ENCODE peak calls at places on chromosomes 12 and 14, in four cellular contexts. X is IMR-90, Y is mesenchymal stem cell, Q is H9. F is an unnamed sample. For H3K4me1, the result is how much of the 10 kb centered on the place peaks cover.

GRCh38 chr12:7709969-7710368 is 1.3 kb upstream of the DPPA3 start:
- DNase-seq in X (no peak), Q (no peak), Y (no peak), F (no peak)

GRCh38 chr12:100733817-100734593 is 60.6 kb upstream of the ANO4 start:
- DNase-seq in X (peak), Q (no peak), Y (peak), F (no peak)

GRCh38 chr14:88844980-88845491 is 20.6 kb downstream of the TTC8 start:
- DNase-seq in X (no peak), Q (no peak), Y (no peak), F (no peak)

GRCh38 chr12:15688202-15688736 is 100.9 kb downstream of the EPS8 start:
- DNase-seq in Y (no peak), X (no peak), Q (peak), F (no peak)

GRCh38 chr14:52068741-52069616 is at the start of gene NID2:
- DNase-seq in Y (peak), X (peak), Q (peak), F (peak)

GRCh38 chr12:104790296-104791125 is 167.6 kb downstream of the SLC41A2 start:
- DNase-seq in Y (peak), X (peak), Q (peak), F (peak)

GRCh38 chr14:93114713-93115068 is 1.0 kb downstream of the ITPK1 start:
- DNase-seq in Q (no peak), Y (no peak), X (no peak), F (peak)

GRCh38 chr12:12081836-12082497 is 11.2 kb downstream of the BCL2L14 start:
- DNase-seq in Q (peak), X (peak), Y (peak), F (peak)

GRCh38 chr14:85316701-85317100 is 213.2 kb upstream of the FLRT2 start:
- DNase-seq in X (peak), Y (peak), Q (no peak), F (no peak)

GRCh38 chr12:54330442-54330841 is 5.5 kb downstream of the COPZ1 start:
- DNase-seq in Y (no peak), Q (no peak), X (no peak), F (no peak)

GRCh38 chr14:53496668-53497067 is 343.5 kb upstream of the DDHD1 start:
- DNase-seq in Q (no peak), Y (no peak), X (no peak), F (no peak)

GRCh38 chr14:68762944-68763831 is 29.7 kb downstream of the ZFP36L1 start:
- DNase-seq in X (peak), Y (no peak), Q (peak), F (peak)

GRCh38 chr14:75657331-75657730 is 3.3 kb downstream of the ERG28 start:
- DNase-seq in Y (no peak), X (no peak), Q (no peak), F (no peak)

GRCh38 chr14:104239185-104239775 is 100.9 kb downstream of the KIF26A start:
- DNase-seq in Q (no peak), X (no peak), Y (no peak), F (no peak)

GRCh38 chr14:24483604-24484252 is 24.3 kb downstream of the CMA1 start:
- DNase-seq in Y (peak), Q (no peak), X (peak), F (no peak)

GRCh38 chr12:116346222-116346621 is 68.7 kb upstream of the MED13L start:
- DNase-seq in Y (peak), Q (no peak), X (no peak), F (peak)

GRCh38 chr12:42421844-42422779 is 96.1 kb downstream of the PPHLN1 start:
- DNase-seq in Q (no peak), Y (peak), X (peak), F (no peak)

GRCh38 chr12:66733321-66733720 is 54.4 kb upstream of the GRIP1 start:
- DNase-seq in Q (no peak), Y (no peak), X (no peak), F (no peak)

GRCh38 chr12:95435355-95435754 is 38.6 kb upstream of the METAP2 start:
- DNase-seq in X (no peak), Q (no peak), Y (no peak), F (no peak)

GRCh38 chr12:70360218-70360617 is 5.9 kb upstream of the KCNMB4 start:
- DNase-seq in Y (no peak), X (no peak), Q (no peak), F (no peak)

GRCh38 chr12:1588574-1588944 is 5.8 kb downstream of the FBXL14 start:
- DNase-seq in Q (no peak), Y (no peak), X (no peak), F (no peak)

GRCh38 chr14:33674716-33675115 is 276.2 kb downstream of the EGLN3 start:
- DNase-seq in Q (no peak), X (no peak), Y (no peak), F (no peak)

GRCh38 chr12:95487024-95487423 is 13.1 kb downstream of the METAP2 start:
- DNase-seq in Q (no peak), X (no peak), Y (no peak), F (no peak)

GRCh38 chr12:51323966-51324895 is at the start of gene BIN2:
- DNase-seq in Q (no peak), X (no peak), Y (no peak), F (no peak)

GRCh38 chr12:101891462-101891971 is 14.1 kb downstream of the DRAM1 start:
- DNase-seq in Y (peak), X (peak), Q (no peak), F (no peak)

GRCh38 chr14:36756221-36756620 is 94.6 kb downstream of the PAX9 start:
- DNase-seq in Y (no peak), X (no peak), Q (no peak), F (no peak)

GRCh38 chr12:52193991-52194390 is 2.2 kb upstream of the KRT80 start:
- DNase-seq in Y (peak), Q (no peak), X (no peak), F (no peak)

GRCh38 chr14:100115726-100116125 is 43.7 kb downstream of the DEGS2 start:
- DNase-seq in X (no peak), Q (no peak), Y (no peak), F (no peak)

GRCh38 chr12:118312578-118312977 is 60.1 kb downstream of the TAOK3 start:
- DNase-seq in Q (no peak), X (no peak), Y (no peak), F (no peak)

GRCh38 chr12:113063396-113064350 is 7.1 kb downstream of the DTX1 start:
- DNase-seq in Y (no peak), Q (peak), X (no peak), F (no peak)

GRCh38 chr12:12899530-12900380 is 8.4 kb downstream of the GPRC5A start:
- DNase-seq in Q (no peak), Y (peak), X (peak), F (no peak)

GRCh38 chr12:50025187-50026059 is at the start of gene RACGAP1:
- DNase-seq in Y (peak), X (peak), Q (peak), F (peak)
- H4K91ac ChIP-seq in Y (peak), X (peak), Q (no peak), F (no peak)

GRCh38 chr12:89872922-89873630 is 164.4 kb upstream of the ATP2B1 start:
- DNase-seq in Q (no peak), Y (no peak), X (no peak), F (no peak)

GRCh38 chr12:89873745-89874144 is 165.1 kb upstream of the ATP2B1 start:
- DNase-seq in X (peak), Y (peak), Q (no peak), F (no peak)

GRCh38 chr12:89875225-89875624 is 166.6 kb upstream of the ATP2B1 start:
- DNase-seq in X (peak), Q (no peak), Y (peak), F (no peak)

GRCh38 chr12:89875809-89876208 is 167.2 kb upstream of the ATP2B1 start:
- DNase-seq in Y (no peak), Q (no peak), X (no peak), F (no peak)

DNA sequence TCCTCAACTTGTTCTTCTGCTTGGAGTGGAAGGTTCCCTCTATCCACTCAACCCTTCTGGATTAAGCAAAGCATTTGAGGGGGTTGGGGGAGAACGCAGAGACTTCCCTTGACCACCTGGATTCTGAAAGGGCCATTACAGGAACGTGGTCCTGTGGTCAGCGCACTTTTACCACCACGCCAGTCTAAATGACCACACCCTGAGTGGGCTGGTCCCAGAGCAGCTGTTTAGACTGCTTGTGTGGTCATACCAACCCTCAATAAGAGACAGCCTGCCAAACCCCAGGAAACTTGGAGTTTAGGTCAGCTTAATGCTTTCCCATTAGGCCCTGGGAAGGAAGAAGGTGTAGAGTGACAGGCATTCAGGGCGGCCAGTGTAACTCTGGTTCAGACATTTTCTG is 165.5 kb upstream of the ATP2B1 start:
- DNase-seq in X (peak), Q (no peak), Y (peak), F (no peak)
- H3K4me2 ChIP-seq in X (no peak), Q (no peak), Y (no peak), F (no peak)

DNA sequence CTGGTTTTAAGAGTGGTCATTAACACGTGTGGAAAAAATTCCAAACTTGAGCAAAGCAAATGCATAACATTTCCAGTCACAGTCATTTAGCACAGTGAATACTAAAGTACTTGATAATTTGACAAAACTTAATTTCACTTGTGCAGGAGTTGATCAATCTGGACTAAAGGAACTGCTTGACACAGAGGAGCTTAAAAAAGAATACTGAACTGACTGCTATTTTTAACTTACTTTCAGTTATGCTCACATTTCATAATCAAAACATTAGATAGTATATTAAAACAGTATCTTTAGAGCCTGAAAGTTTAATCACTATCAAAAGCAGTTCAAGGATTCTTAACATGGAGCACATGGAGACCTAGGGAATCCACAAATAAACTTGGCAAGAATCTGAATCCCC is 7.4 kb downstream of the UBE2N start:
- DNase-seq in X (peak), Y (peak), Q (no peak), F (no peak)
- H3K4me1 ChIP-seq in X (under half), Y (under half), Q (under half), F (under half)

GRCh38 chr14:29150659-29151058 is 384.1 kb downstream of the FOXG1 start:
- DNase-seq in X (no peak), Q (no peak), Y (no peak), F (no peak)

DNA sequence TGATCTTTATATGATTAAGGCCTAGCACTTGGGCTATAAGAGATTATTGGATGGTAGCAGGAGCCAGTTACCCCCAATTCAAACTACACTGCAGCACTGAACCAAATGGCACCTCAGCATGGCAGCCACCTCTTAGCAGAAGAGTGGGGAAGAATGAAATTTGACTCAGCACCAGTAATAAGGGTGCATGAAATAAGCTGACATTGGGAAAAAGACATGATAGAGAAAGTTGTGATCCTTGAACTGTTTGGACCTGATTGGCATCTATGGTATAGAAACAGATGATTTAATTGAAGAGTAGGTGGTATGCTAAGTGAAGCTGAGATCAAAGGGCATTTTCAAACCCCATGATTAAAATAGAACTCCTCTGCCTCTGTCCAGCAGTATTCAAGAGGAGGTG is 389.5 kb downstream of the FOXG1 start:
- DNase-seq in Q (no peak), X (no peak), Y (no peak), F (no peak)
- H4K91ac ChIP-seq in Q (no peak), X (no peak), Y (no peak), F (no peak)

GRCh38 chr12:14400599-14400998 is 35.1 kb downstream of the ATF7IP start:
- DNase-seq in Q (no peak), Y (no peak), X (no peak), F (no peak)
- H3K4me2 ChIP-seq in Q (no peak), Y (no peak), X (no peak), F (no peak)